ENCODE peak calls at places on chromosomes 2 and 18, in nine cellular contexts. M, Z, V, H, I, C, N, W and Y are unnamed samples.

GRCh38 chr18:2935438-2936192 is 77.3 kb downstream of the LPIN2 start:
- DNase-seq in M (no peak), Z (no peak), V (no peak), H (no peak), I (no peak), C (no peak), N (no peak), W (peak; percentile 71), Y (no peak)

GRCh38 chr18:10072659-10073309 is 159.0 kb downstream of the VAPA start:
- DNase-seq in M (peak; percentile 50), Z (no peak), V (no peak), H (no peak), I (no peak), C (no peak), N (peak; percentile 76), W (peak; percentile 59), Y (peak; percentile 16)

GRCh38 chr18:51531496-51531895 is 334.0 kb upstream of the MEX3C start:
- DNase-seq in M (no peak), Z (no peak), V (no peak), H (no peak), I (no peak), C (no peak), N (peak; percentile 65), W (no peak), Y (no peak)

GRCh38 chr18:2513616-2514015 is 57.7 kb downstream of the METTL4 start:
- DNase-seq in M (no peak), Z (no peak), V (no peak), H (no peak), I (no peak), C (no peak), N (peak; percentile 56), W (no peak), Y (no peak)

GRCh38 chr18:55968550-55968949 is 380.6 kb upstream of the TCF4 start:
- DNase-seq in M (peak; percentile 19), Z (no peak), V (no peak), H (no peak), I (no peak), C (no peak), N (peak; percentile 64), W (no peak), Y (no peak)

GRCh38 chr2:225995788-225996476 is 596.4 kb downstream of the NYAP2 start:
- DNase-seq in M (peak; percentile 65), Z (no peak), V (no peak), H (no peak), I (no peak), C (no peak), N (no peak), W (peak; percentile 43), Y (peak; percentile 3)

GRCh38 chr2:213246665-213247281 is 37.5 kb upstream of the SPAG16 start:
- DNase-seq in M (peak; percentile 20), Z (peak; percentile 18), V (peak; percentile 51), H (no peak), I (no peak), C (peak; percentile 41), N (peak; percentile 70), W (peak; percentile 73), Y (peak; percentile 51)

GRCh38 chr18:48345596-48345995 is 63.6 kb downstream of the ZBTB7C start:
- DNase-seq in M (no peak), Z (no peak), V (peak; percentile 45), H (no peak), I (no peak), C (peak; percentile 51), N (peak; percentile 26), W (peak; percentile 24), Y (no peak)

GRCh38 chr18:63224574-63224973 is 95.0 kb downstream of the BCL2 start:
- DNase-seq in M (no peak), Z (no peak), V (no peak), H (no peak), I (no peak), C (no peak), N (no peak), W (no peak), Y (no peak)

GRCh38 chr2:224669449-224669848 is 46.7 kb downstream of the CCDC195 start:
- DNase-seq in M (peak; percentile 6), Z (no peak), V (no peak), H (no peak), I (no peak), C (no peak), N (no peak), W (no peak), Y (no peak)

GRCh38 chr2:122516775-122517174 is 761.3 kb downstream of the TSN start:
- DNase-seq in M (no peak), Z (no peak), V (no peak), H (no peak), I (no peak), C (no peak), N (no peak), W (no peak), Y (no peak)

GRCh38 chr2:235460548-235461047 is 33.2 kb upstream of the AGAP1 start:
- DNase-seq in M (no peak), Z (no peak), V (no peak), H (peak; percentile 40), I (no peak), C (no peak), N (no peak), W (no peak), Y (no peak)

GRCh38 chr2:175366814-175367213 is 185.3 kb upstream of the ATP5MC3 start:
- DNase-seq in M (peak; percentile 8), Z (no peak), V (peak; percentile 45), H (no peak), I (peak; percentile 35), C (no peak), N (peak; percentile 72), W (peak; percentile 54), Y (no peak)

GRCh38 chr2:142944264-142944663 is 66.8 kb downstream of the KYNU start:
- DNase-seq in M (peak; percentile 47), Z (no peak), V (no peak), H (no peak), I (peak; percentile 21), C (no peak), N (peak; percentile 88), W (peak; percentile 31), Y (no peak)

GRCh38 chr2:142940606-142941223 is 63.3 kb downstream of the KYNU start:
- DNase-seq in M (no peak), Z (no peak), V (no peak), H (no peak), I (no peak), C (no peak), N (no peak), W (no peak), Y (no peak)

GRCh38 chr2:142946941-142947340 is 69.5 kb downstream of the KYNU start:
- DNase-seq in M (peak; percentile 20), Z (no peak), V (no peak), H (no peak), I (no peak), C (no peak), N (peak; percentile 84), W (no peak), Y (no peak)

GRCh38 chr2:142944721-142945120 is 67.3 kb downstream of the KYNU start:
- DNase-seq in M (peak; percentile 20), Z (no peak), V (no peak), H (no peak), I (no peak), C (no peak), N (peak; percentile 78), W (peak; percentile 6), Y (no peak)
- H3K27ac ChIP-seq in M (no peak overlapping the region), Z (no peak overlapping the region), V (no peak overlapping the region), H (no peak overlapping the region), I (no peak overlapping the region), C (no peak overlapping the region), N (peak overlapping the region; percentile 90), W (no peak overlapping the region), Y (no peak overlapping the region)

DNA sequence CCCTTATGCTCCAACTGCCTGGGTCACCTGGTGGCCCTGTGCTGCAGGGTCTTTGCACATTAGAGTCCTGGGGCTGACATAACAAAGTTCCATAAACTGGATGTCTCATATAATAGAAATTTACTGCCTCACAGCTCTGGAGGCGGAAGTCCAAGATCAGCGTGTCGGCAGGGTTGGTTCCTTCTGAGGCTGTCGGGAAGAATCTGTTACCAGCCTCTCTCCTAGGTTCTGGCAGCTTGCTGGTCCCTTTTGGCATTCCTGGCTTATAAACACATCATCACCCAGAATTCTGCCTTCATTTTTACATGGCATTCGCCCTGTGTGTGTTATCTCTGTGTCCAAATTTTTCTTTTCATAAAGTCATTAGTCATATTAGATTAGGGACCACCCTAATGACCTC is 170.5 kb downstream of the NDUFA10 start:
- DNase-seq in M (no peak), Z (no peak), V (no peak), H (no peak), I (no peak), C (no peak), N (no peak), W (no peak), Y (no peak)
- H3K27ac ChIP-seq in M (no peak overlapping the region), Z (no peak overlapping the region), V (no peak overlapping the region), H (no peak overlapping the region), I (no peak overlapping the region), C (no peak overlapping the region), N (no peak overlapping the region), W (no peak overlapping the region), Y (no peak overlapping the region)

GRCh38 chr2:231222318-231223000 is 24.0 kb downstream of the ARMC9 start:
- DNase-seq in M (peak; percentile 63), Z (peak; percentile 65), V (no peak), H (no peak), I (no peak), C (no peak), N (no peak), W (peak; percentile 78), Y (no peak)

GRCh38 chr2:231219289-231219688 is 20.9 kb downstream of the ARMC9 start:
- DNase-seq in M (no peak), Z (no peak), V (no peak), H (no peak), I (no peak), C (no peak), N (no peak), W (no peak), Y (no peak)

GRCh38 chr2:231223458-231223970 is 25.1 kb downstream of the ARMC9 start:
- DNase-seq in M (no peak), Z (peak; percentile 38), V (no peak), H (no peak), I (no peak), C (no peak), N (no peak), W (no peak), Y (no peak)

GRCh38 chr2:231223001-231223375 is 24.6 kb downstream of the ARMC9 start:
- DNase-seq in M (no peak), Z (no peak), V (no peak), H (no peak), I (no peak), C (no peak), N (no peak), W (no peak), Y (no peak)

DNA sequence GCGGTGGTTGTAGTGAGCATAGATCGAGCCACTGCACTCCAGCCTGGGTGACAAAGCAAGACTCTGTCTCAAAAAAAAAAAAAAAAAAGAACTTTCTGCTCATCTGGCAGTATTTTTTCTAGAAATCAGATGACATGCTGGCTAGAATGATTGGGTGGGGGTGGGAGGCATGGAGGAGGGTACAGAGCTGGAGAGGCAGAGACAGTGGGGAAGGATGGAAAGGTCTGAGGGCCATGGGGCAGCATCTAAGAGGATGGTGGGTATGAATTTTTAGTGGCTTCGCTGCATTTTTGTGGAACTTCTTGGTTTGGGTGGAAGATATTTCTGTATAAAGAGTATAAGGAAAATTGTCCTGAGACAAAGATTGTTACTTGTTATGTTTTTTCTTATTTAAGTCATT is 23.3 kb downstream of the ARMC9 start:
- DNase-seq in M (no peak), Z (no peak), V (no peak), H (no peak), I (no peak), C (no peak), N (no peak), W (peak; percentile 10), Y (no peak)
- H3K27ac ChIP-seq in M (peak overlapping the region; percentile 65), Z (peak overlapping the region; percentile 82), V (no peak overlapping the region), H (peak overlapping the region; percentile 59), I (no peak overlapping the region), C (peak overlapping the region; percentile 64), N (no peak overlapping the region), W (peak overlapping the region; percentile 85), Y (no peak overlapping the region)

GRCh38 chr2:36360063-36360462 is 4.5 kb downstream of the CRIM1 start:
- DNase-seq in M (no peak), Z (no peak), V (no peak), H (no peak), I (no peak), C (no peak), N (peak; percentile 56), W (no peak), Y (no peak)
- H3K27ac ChIP-seq in M (peak overlapping the region; percentile 62), Z (no peak overlapping the region), V (no peak overlapping the region), H (peak overlapping the region; percentile 52), I (peak overlapping the region; percentile 93), C (peak overlapping the region; percentile 20), N (peak overlapping the region; percentile 30), W (peak overlapping the region; percentile 40), Y (no peak overlapping the region)